ENCODE peak calls at places on chromosome 12, in seven cellular contexts. O is Peyer's patch; L is AG04450; J is testis; Z is psoas muscle; M is CD8-positive, alpha-beta memory T cell; P is brain microvascular endothelial cell. R is an unnamed sample.

GRCh38 chr12:119578112-119578511 is 15.5 kb upstream of the TMEM233 start:
- DNase-seq in M (no peak), J (no peak), O (no peak), P (no peak), Z (no peak), L (no peak), R (no peak)

GRCh38 chr12:6426882-6427671 is 17.7 kb upstream of the CD27 start:
- DNase-seq in O (peak; percentile 86), P (no peak), M (peak; percentile 80), J (no peak), L (no peak), Z (no peak), R (peak; percentile 61)

GRCh38 chr12:2264622-2265306 is 212.0 kb downstream of the CACNA1C start:
- DNase-seq in J (no peak), M (no peak), P (peak; percentile 92), Z (peak; percentile 64), L (peak; percentile 92), O (no peak), R (peak; percentile 58)

GRCh38 chr12:32697445-32697844 is 18.3 kb downstream of the DNM1L start:
- DNase-seq in O (no peak), P (no peak), L (no peak), M (no peak), Z (no peak), J (no peak), R (no peak)

GRCh38 chr12:28180791-28181190 is 9.5 kb upstream of the CCDC91 start:
- DNase-seq in P (no peak), M (no peak), Z (no peak), J (no peak), L (no peak), O (no peak), R (no peak)

GRCh38 chr12:29691146-29691854 is 92.4 kb downstream of the TMTC1 start:
- DNase-seq in O (no peak), P (no peak), M (no peak), J (no peak), L (no peak), Z (no peak), R (no peak)

GRCh38 chr12:96198970-96199369 is 4.8 kb downstream of the ELK3 start:
- DNase-seq in M (no peak), O (no peak), J (no peak), P (peak; percentile 71), L (peak; percentile 69), Z (no peak), R (no peak)

GRCh38 chr12:2841056-2841455 is 6.2 kb upstream of the NRIP2 start:
- DNase-seq in O (no peak), Z (no peak), P (no peak), M (no peak), J (no peak), L (no peak), R (no peak)

GRCh38 chr12:14567311-14568195 is at the start of gene PLBD1:
- DNase-seq in L (no peak), Z (peak; percentile 89), O (peak; percentile 19), P (no peak), J (peak; percentile 81), M (no peak), R (no peak)

GRCh38 chr12:11178250-11178649 is 7.3 kb downstream of the SMIM10L1 start:
- DNase-seq in M (no peak), Z (no peak), P (no peak), L (no peak), J (no peak), O (no peak), R (no peak)

GRCh38 chr12:124334266-124334665 is 39.4 kb downstream of the RFLNA start:
- DNase-seq in L (no peak), J (no peak), M (no peak), O (no peak), Z (no peak), P (no peak), R (no peak)

GRCh38 chr12:1360812-1361211 is 233.6 kb downstream of the FBXL14 start:
- DNase-seq in M (no peak), J (no peak), L (peak; percentile 71), Z (no peak), O (no peak), P (peak; percentile 73), R (peak; percentile 72)

GRCh38 chr12:57471-57980 is 9.0 kb upstream of the IQSEC3 start:
- DNase-seq in M (no peak), P (no peak), O (no peak), L (no peak), J (no peak), Z (no peak), R (no peak)

GRCh38 chr12:104054681-104055346 is 4.8 kb upstream of the GLT8D2 start:
- DNase-seq in O (no peak), P (no peak), M (no peak), J (no peak), Z (no peak), L (no peak), R (no peak)

GRCh38 chr12:57127710-57128518 is at the start of gene LRP1:
- DNase-seq in J (peak; percentile 89), Z (peak; percentile 90), O (peak; percentile 70), P (peak; percentile 59), M (peak; percentile 66), L (no peak), R (no peak)

GRCh38 chr12:57126561-57126960 is 1.7 kb upstream of the LRP1 start:
- DNase-seq in L (no peak), P (no peak), O (no peak), Z (no peak), J (no peak), M (no peak), R (no peak)

GRCh38 chr12:57127101-57127709 is 1.1 kb upstream of the LRP1 start:
- DNase-seq in P (no peak), L (no peak), M (no peak), O (peak; percentile 56), J (peak; percentile 92), Z (peak; percentile 78), R (no peak)

GRCh38 chr12:57129311-57130288 is 1.3 kb downstream of the LRP1 start:
- DNase-seq in Z (peak; percentile 81), M (no peak), P (no peak), J (no peak), L (no peak), O (no peak), R (no peak)

DNA sequence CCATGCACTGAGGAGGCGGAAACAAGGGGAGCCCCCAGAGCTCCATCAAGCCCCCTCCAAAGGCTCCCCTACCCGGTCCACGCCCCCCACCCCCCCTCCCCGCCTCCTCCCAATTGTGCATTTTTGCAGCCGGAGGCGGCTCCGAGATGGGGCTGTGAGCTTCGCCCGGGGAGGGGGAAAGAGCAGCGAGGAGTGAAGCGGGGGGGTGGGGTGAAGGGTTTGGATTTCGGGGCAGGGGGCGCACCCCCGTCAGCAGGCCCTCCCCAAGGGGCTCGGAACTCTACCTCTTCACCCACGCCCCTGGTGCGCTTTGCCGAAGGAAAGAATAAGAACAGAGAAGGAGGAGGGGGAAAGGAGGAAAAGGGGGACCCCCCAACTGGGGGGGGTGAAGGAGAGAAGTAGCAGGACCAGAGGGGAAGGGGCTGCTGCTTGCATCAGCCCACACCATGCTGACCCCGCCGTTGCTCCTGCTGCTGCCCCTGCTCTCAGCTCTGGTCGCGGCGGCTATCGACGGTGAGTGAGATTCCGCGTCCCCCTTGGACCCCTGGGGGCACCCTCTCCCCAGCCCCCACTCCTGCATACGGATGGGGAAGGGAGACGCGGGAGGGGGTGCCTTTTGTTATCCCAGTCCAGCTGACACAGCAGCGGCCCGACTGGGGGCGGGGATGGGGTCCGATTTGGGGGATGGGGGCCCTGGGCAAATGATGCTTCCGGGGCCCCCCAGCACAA is 400 bp downstream of the LRP1 start:
- DNase-seq in J (no peak), P (no peak), Z (no peak), L (no peak), O (no peak), M (no peak), R (no peak)
- H3K27me3 ChIP-seq in J (no peaks in the 10 kb centered on the region), P (no peaks in the 10 kb centered on the region), Z (no peaks in the 10 kb centered on the region), L (no peaks in the 10 kb centered on the region), O (no peaks in the 10 kb centered on the region), M (no peaks in the 10 kb centered on the region), R (peaks cover 2% of the 10 kb centered on the region)

DNA sequence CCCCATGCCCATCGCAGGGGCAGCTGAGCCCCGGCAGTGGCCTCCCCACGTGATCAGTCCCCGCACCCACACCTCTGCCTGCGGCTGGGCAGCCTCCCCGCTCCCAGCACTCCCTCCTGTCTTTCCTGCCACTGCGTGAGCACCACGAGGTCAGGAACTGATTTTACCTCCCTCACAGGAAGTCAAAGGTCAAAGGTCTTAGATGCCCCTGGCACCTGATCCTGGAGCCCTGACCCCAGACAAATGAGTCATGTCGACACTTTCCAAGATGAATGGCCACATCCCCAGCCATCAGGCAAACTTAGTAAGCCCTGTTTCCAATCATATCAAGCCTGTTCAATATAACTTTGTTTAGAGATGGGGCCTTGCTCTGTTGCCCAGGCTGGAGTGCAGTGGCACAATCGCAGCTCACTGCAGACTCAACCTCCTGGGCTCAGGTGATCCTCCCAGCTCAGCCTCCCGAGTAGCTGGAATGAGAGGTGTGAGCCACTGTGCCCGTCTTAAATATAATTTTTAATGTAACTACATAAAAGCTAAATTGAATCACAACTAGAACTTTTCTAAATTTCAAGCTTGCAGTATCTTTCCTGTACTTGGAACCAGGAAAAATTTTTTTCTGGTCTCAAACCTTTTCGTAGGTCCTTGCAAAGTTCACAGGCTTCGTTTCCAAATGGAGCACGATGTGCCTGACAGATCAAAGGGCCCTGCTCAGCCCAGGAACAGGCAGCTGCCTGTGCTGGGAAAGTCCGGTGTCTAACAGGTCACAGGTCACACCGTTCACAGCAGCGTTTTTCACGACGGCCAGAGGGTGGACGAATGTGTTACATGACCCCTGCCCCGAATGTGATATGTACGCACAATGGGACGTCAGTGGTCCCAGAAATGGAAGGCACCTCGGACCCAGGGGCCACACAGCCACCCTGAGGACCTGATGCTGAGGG is 1.9 kb downstream of the LRCOL1 start:
- DNase-seq in O (no peak), M (no peak), Z (peak; percentile 34), P (no peak), J (no peak), L (no peak), R (no peak)
- H3K27me3 ChIP-seq in O (peaks cover 5% of the 10 kb centered on the region), M (peaks cover 15% of the 10 kb centered on the region), Z (peaks cover 28% of the 10 kb centered on the region), P (peaks cover 38% of the 10 kb centered on the region), J (no peaks in the 10 kb centered on the region), L (peaks cover 58% of the 10 kb centered on the region), R (peaks cover 43% of the 10 kb centered on the region)

GRCh38 chr12:54127538-54128259 is 61.1 kb downstream of the SMUG1 start:
- DNase-seq in M (no peak), J (no peak), Z (no peak), O (no peak), L (no peak), P (no peak), R (no peak)
- H3K27me3 ChIP-seq in M (peaks cover 38% of the 10 kb centered on the region), J (no peaks in the 10 kb centered on the region), Z (peaks cover 22% of the 10 kb centered on the region), O (peaks cover 7% of the 10 kb centered on the region), L (peaks cover 46% of the 10 kb centered on the region), P (peaks cover 54% of the 10 kb centered on the region), R (peaks cover 11% of the 10 kb centered on the region)

DNA sequence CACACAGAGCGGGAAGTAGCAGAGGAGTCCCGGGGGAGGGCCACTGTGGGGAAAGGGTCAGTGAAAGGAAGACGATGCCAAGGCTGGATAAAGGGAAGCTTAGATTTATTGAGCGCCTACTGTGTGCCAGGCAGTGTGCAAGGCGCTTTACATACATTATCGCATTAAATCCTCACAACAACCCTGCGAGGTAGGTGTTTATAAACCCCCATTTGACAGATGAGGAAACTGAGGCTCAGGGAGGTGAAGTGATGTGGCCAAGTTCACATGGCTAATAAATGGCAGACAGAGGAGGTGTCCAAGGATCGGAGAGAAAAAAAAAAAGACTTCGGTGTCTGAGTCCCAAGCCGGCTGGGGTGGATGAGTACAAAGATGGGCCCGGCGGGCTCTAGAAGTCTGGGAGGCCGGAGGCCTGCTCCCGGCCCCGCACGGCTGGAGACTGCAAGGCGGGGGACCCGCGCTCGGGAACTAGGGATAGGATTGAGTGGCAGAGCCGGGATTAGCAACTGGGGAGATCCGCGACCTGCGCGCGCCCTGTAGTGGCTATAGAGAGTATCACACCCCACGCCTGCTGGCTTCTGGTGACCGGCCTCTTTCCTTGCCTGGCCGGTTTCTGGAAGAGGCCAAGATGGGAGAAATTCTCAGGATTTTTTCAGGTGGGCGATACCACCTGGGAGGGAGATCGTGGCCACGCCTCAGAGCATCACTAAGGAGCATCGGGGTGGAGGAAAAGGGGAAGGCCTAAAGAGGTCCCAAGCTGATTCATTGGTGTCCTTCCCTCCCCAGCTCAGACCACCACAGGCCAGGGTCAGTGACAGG is 3.9 kb downstream of the DDN start:
- DNase-seq in Z (peak; percentile 90), J (peak; percentile 88), L (peak; percentile 49), O (peak; percentile 66), M (no peak), P (peak; percentile 78), R (peak; percentile 32)
- H3K27me3 ChIP-seq in Z (no peaks in the 10 kb centered on the region), J (no peaks in the 10 kb centered on the region), L (peaks cover 31% of the 10 kb centered on the region), O (peaks cover 26% of the 10 kb centered on the region), M (peaks cover 26% of the 10 kb centered on the region), P (peaks cover 6% of the 10 kb centered on the region), R (peaks cover 74% of the 10 kb centered on the region)

R was measured in kidney epithelial cell.